ENCODE peak calls at places on chromosomes 5 and 9, in seven cellular contexts. One of them, this sample, is unnamed.

GRCh38 chr5:174146556-174146955 is 101.0 kb downstream of the NSG2 start:
- DNase-seq in CD8-positive, alpha-beta memory T cell: no peak
- DNase-seq in AG09319: no peak
- DNase-seq in HCEC 1CT: no peak
- DNase-seq in cardiac muscle cell: no peak
- DNase-seq in NCI-H1092: no peak
- DNase-seq in AG04450: no peak
- DNase-seq in this sample: no peak

GRCh38 chr5:54063817-54064216 is 246.6 kb downstream of the ARL15 start:
- DNase-seq in cardiac muscle cell: peak
- DNase-seq in AG04450: peak
- DNase-seq in NCI-H1092: no peak
- DNase-seq in HCEC 1CT: peak
- DNase-seq in CD8-positive, alpha-beta memory T cell: no peak
- DNase-seq in AG09319: peak
- DNase-seq in this sample: no peak

GRCh38 chr9:100525563-100525962 is 52.3 kb upstream of the CAVIN4 start:
- DNase-seq in NCI-H1092: no peak
- DNase-seq in cardiac muscle cell: no peak
- DNase-seq in AG04450: no peak
- DNase-seq in AG09319: no peak
- DNase-seq in HCEC 1CT: no peak
- DNase-seq in CD8-positive, alpha-beta memory T cell: no peak
- DNase-seq in this sample: no peak

GRCh38 chr9:38195737-38196161 is 126.7 kb upstream of the SHB start:
- DNase-seq in HCEC 1CT: no peak
- DNase-seq in AG04450: no peak
- DNase-seq in NCI-H1092: no peak
- DNase-seq in CD8-positive, alpha-beta memory T cell: no peak
- DNase-seq in cardiac muscle cell: no peak
- DNase-seq in AG09319: no peak
- DNase-seq in this sample: no peak

GRCh38 chr9:110890416-110890815 is 147.9 kb downstream of the LPAR1 start:
- DNase-seq in AG04450: no peak
- DNase-seq in CD8-positive, alpha-beta memory T cell: no peak
- DNase-seq in AG09319: no peak
- DNase-seq in NCI-H1092: no peak
- DNase-seq in cardiac muscle cell: peak
- DNase-seq in HCEC 1CT: no peak
- DNase-seq in this sample: no peak

GRCh38 chr5:73180561-73180960 is 7.6 kb downstream of the TMEM174 start:
- DNase-seq in AG04450: no peak
- DNase-seq in NCI-H1092: no peak
- DNase-seq in AG09319: no peak
- DNase-seq in cardiac muscle cell: no peak
- DNase-seq in HCEC 1CT: no peak
- DNase-seq in CD8-positive, alpha-beta memory T cell: no peak
- DNase-seq in this sample: no peak

GRCh38 chr9:35374436-35374835 is 115.5 kb upstream of the RUSC2 start:
- DNase-seq in cardiac muscle cell: no peak
- DNase-seq in HCEC 1CT: no peak
- DNase-seq in NCI-H1092: no peak
- DNase-seq in CD8-positive, alpha-beta memory T cell: no peak
- DNase-seq in AG09319: no peak
- DNase-seq in AG04450: no peak
- DNase-seq in this sample: no peak

GRCh38 chr9:85258823-85259370 is 482.9 kb downstream of the AGTPBP1 start:
- DNase-seq in cardiac muscle cell: peak
- DNase-seq in NCI-H1092: peak
- DNase-seq in AG09319: peak
- DNase-seq in HCEC 1CT: no peak
- DNase-seq in AG04450: no peak
- DNase-seq in CD8-positive, alpha-beta memory T cell: no peak
- DNase-seq in this sample: no peak

GRCh38 chr9:71465392-71465791 is 302.9 kb downstream of the CEMIP2 start:
- DNase-seq in AG09319: no peak
- DNase-seq in cardiac muscle cell: no peak
- DNase-seq in CD8-positive, alpha-beta memory T cell: no peak
- DNase-seq in HCEC 1CT: no peak
- DNase-seq in NCI-H1092: no peak
- DNase-seq in AG04450: no peak
- DNase-seq in this sample: no peak

This sample was measured in pulmonary artery endothelial cell.